ENCODE peak calls at places on chromosomes 7 and 10, in six cellular contexts. One of them, this sample, is unnamed.

GRCh38 chr7:99440195-99440594 is 1.5 kb downstream of the CPSF4 start:
- DNase-seq in activated CD4-positive, alpha-beta memory T cell treated with anti-CD3 and anti-CD28 coated beads for 36 hours: no peak
- DNase-seq in smooth muscle cell of the brain vasculature: no peak
- DNase-seq in KBM-7: no peak
- DNase-seq in effector memory CD8-positive, alpha-beta T cell: no peak
- DNase-seq in stimulated activated CD4-positive, alpha-beta T cell treated with anti-CD3 and anti-CD28 coated beads, Interleukin-12 subunit alpha, Interleukin-12 subunit beta, amount 100 ng/mL, for 48 hours: no peak
- DNase-seq in this sample: no peak

GRCh38 chr7:133854739-133855138 is 272.4 kb upstream of the LRGUK start:
- DNase-seq in activated CD4-positive, alpha-beta memory T cell treated with anti-CD3 and anti-CD28 coated beads for 36 hours: no peak
- DNase-seq in smooth muscle cell of the brain vasculature: no peak
- DNase-seq in KBM-7: peak
- DNase-seq in effector memory CD8-positive, alpha-beta T cell: no peak
- DNase-seq in stimulated activated CD4-positive, alpha-beta T cell treated with anti-CD3 and anti-CD28 coated beads, Interleukin-12 subunit alpha, Interleukin-12 subunit beta, amount 100 ng/mL, for 48 hours: no peak
- DNase-seq in this sample: no peak

GRCh38 chr7:148729984-148730733 is 31.5 kb downstream of the CUL1 start:
- DNase-seq in activated CD4-positive, alpha-beta memory T cell treated with anti-CD3 and anti-CD28 coated beads for 36 hours: no peak
- DNase-seq in smooth muscle cell of the brain vasculature: no peak
- DNase-seq in KBM-7: no peak
- DNase-seq in effector memory CD8-positive, alpha-beta T cell: no peak
- DNase-seq in stimulated activated CD4-positive, alpha-beta T cell treated with anti-CD3 and anti-CD28 coated beads, Interleukin-12 subunit alpha, Interleukin-12 subunit beta, amount 100 ng/mL, for 48 hours: no peak
- DNase-seq in this sample: no peak

GRCh38 chr10:128268015-128268722 is 141.9 kb upstream of the MKI67 start:
- DNase-seq in activated CD4-positive, alpha-beta memory T cell treated with anti-CD3 and anti-CD28 coated beads for 36 hours: peak
- DNase-seq in smooth muscle cell of the brain vasculature: no peak
- DNase-seq in KBM-7: peak
- DNase-seq in effector memory CD8-positive, alpha-beta T cell: no peak
- DNase-seq in stimulated activated CD4-positive, alpha-beta T cell treated with anti-CD3 and anti-CD28 coated beads, Interleukin-12 subunit alpha, Interleukin-12 subunit beta, amount 100 ng/mL, for 48 hours: no peak
- DNase-seq in this sample: no peak

GRCh38 chr7:104960741-104961479 is 53.1 kb upstream of the KMT2E start:
- DNase-seq in activated CD4-positive, alpha-beta memory T cell treated with anti-CD3 and anti-CD28 coated beads for 36 hours: no peak
- DNase-seq in smooth muscle cell of the brain vasculature: no peak
- DNase-seq in KBM-7: peak
- DNase-seq in effector memory CD8-positive, alpha-beta T cell: no peak
- DNase-seq in stimulated activated CD4-positive, alpha-beta T cell treated with anti-CD3 and anti-CD28 coated beads, Interleukin-12 subunit alpha, Interleukin-12 subunit beta, amount 100 ng/mL, for 48 hours: no peak
- DNase-seq in this sample: peak

GRCh38 chr7:131546126-131546525 is 10.3 kb downstream of the PODXL start:
- DNase-seq in activated CD4-positive, alpha-beta memory T cell treated with anti-CD3 and anti-CD28 coated beads for 36 hours: no peak
- DNase-seq in smooth muscle cell of the brain vasculature: no peak
- DNase-seq in KBM-7: peak
- DNase-seq in effector memory CD8-positive, alpha-beta T cell: no peak
- DNase-seq in stimulated activated CD4-positive, alpha-beta T cell treated with anti-CD3 and anti-CD28 coated beads, Interleukin-12 subunit alpha, Interleukin-12 subunit beta, amount 100 ng/mL, for 48 hours: no peak
- DNase-seq in this sample: no peak

GRCh38 chr7:142384508-142384922 is 126.7 kb upstream of the PRSS58 start:
- DNase-seq in activated CD4-positive, alpha-beta memory T cell treated with anti-CD3 and anti-CD28 coated beads for 36 hours: peak
- DNase-seq in smooth muscle cell of the brain vasculature: no peak
- DNase-seq in KBM-7: peak
- DNase-seq in effector memory CD8-positive, alpha-beta T cell: no peak
- DNase-seq in stimulated activated CD4-positive, alpha-beta T cell treated with anti-CD3 and anti-CD28 coated beads, Interleukin-12 subunit alpha, Interleukin-12 subunit beta, amount 100 ng/mL, for 48 hours: peak
- DNase-seq in this sample: no peak

GRCh38 chr10:23556727-23557440 is 118.0 kb downstream of the OTUD1 start:
- DNase-seq in activated CD4-positive, alpha-beta memory T cell treated with anti-CD3 and anti-CD28 coated beads for 36 hours: no peak
- DNase-seq in smooth muscle cell of the brain vasculature: no peak
- DNase-seq in KBM-7: no peak
- DNase-seq in effector memory CD8-positive, alpha-beta T cell: no peak
- DNase-seq in stimulated activated CD4-positive, alpha-beta T cell treated with anti-CD3 and anti-CD28 coated beads, Interleukin-12 subunit alpha, Interleukin-12 subunit beta, amount 100 ng/mL, for 48 hours: no peak
- DNase-seq in this sample: no peak

GRCh38 chr7:76358478-76359110 is at the start of gene YWHAG:
- DNase-seq in activated CD4-positive, alpha-beta memory T cell treated with anti-CD3 and anti-CD28 coated beads for 36 hours: peak
- DNase-seq in smooth muscle cell of the brain vasculature: no peak
- DNase-seq in KBM-7: peak
- DNase-seq in effector memory CD8-positive, alpha-beta T cell: peak
- DNase-seq in stimulated activated CD4-positive, alpha-beta T cell treated with anti-CD3 and anti-CD28 coated beads, Interleukin-12 subunit alpha, Interleukin-12 subunit beta, amount 100 ng/mL, for 48 hours: peak
- DNase-seq in this sample: peak

GRCh38 chr10:12631216-12631615 is 281.9 kb downstream of the CAMK1D start:
- DNase-seq in activated CD4-positive, alpha-beta memory T cell treated with anti-CD3 and anti-CD28 coated beads for 36 hours: no peak
- DNase-seq in smooth muscle cell of the brain vasculature: no peak
- DNase-seq in KBM-7: peak
- DNase-seq in effector memory CD8-positive, alpha-beta T cell: no peak
- DNase-seq in stimulated activated CD4-positive, alpha-beta T cell treated with anti-CD3 and anti-CD28 coated beads, Interleukin-12 subunit alpha, Interleukin-12 subunit beta, amount 100 ng/mL, for 48 hours: no peak
- DNase-seq in this sample: no peak

GRCh38 chr10:77845455-77845850 is 81.1 kb downstream of the DLG5 start:
- DNase-seq in activated CD4-positive, alpha-beta memory T cell treated with anti-CD3 and anti-CD28 coated beads for 36 hours: no peak
- DNase-seq in smooth muscle cell of the brain vasculature: no peak
- DNase-seq in KBM-7: no peak
- DNase-seq in effector memory CD8-positive, alpha-beta T cell: no peak
- DNase-seq in stimulated activated CD4-positive, alpha-beta T cell treated with anti-CD3 and anti-CD28 coated beads, Interleukin-12 subunit alpha, Interleukin-12 subunit beta, amount 100 ng/mL, for 48 hours: no peak
- DNase-seq in this sample: no peak

GRCh38 chr10:129089341-129089740 is 377.7 kb upstream of the MGMT start:
- DNase-seq in activated CD4-positive, alpha-beta memory T cell treated with anti-CD3 and anti-CD28 coated beads for 36 hours: no peak
- DNase-seq in smooth muscle cell of the brain vasculature: no peak
- DNase-seq in KBM-7: no peak
- DNase-seq in effector memory CD8-positive, alpha-beta T cell: no peak
- DNase-seq in stimulated activated CD4-positive, alpha-beta T cell treated with anti-CD3 and anti-CD28 coated beads, Interleukin-12 subunit alpha, Interleukin-12 subunit beta, amount 100 ng/mL, for 48 hours: no peak
- DNase-seq in this sample: no peak

GRCh38 chr7:74312418-74313021 is 23.3 kb downstream of the CLIP2 start:
- DNase-seq in activated CD4-positive, alpha-beta memory T cell treated with anti-CD3 and anti-CD28 coated beads for 36 hours: peak
- DNase-seq in smooth muscle cell of the brain vasculature: no peak
- DNase-seq in KBM-7: no peak
- DNase-seq in effector memory CD8-positive, alpha-beta T cell: no peak
- DNase-seq in stimulated activated CD4-positive, alpha-beta T cell treated with anti-CD3 and anti-CD28 coated beads, Interleukin-12 subunit alpha, Interleukin-12 subunit beta, amount 100 ng/mL, for 48 hours: no peak
- DNase-seq in this sample: no peak

GRCh38 chr10:48215148-48215982 is 59.1 kb downstream of the FRMPD2 start:
- DNase-seq in activated CD4-positive, alpha-beta memory T cell treated with anti-CD3 and anti-CD28 coated beads for 36 hours: peak
- DNase-seq in smooth muscle cell of the brain vasculature: peak
- DNase-seq in KBM-7: peak
- DNase-seq in effector memory CD8-positive, alpha-beta T cell: no peak
- DNase-seq in stimulated activated CD4-positive, alpha-beta T cell treated with anti-CD3 and anti-CD28 coated beads, Interleukin-12 subunit alpha, Interleukin-12 subunit beta, amount 100 ng/mL, for 48 hours: peak
- DNase-seq in this sample: no peak

GRCh38 chr7:132469681-132470080 is 106.6 kb downstream of the PLXNA4 start:
- DNase-seq in activated CD4-positive, alpha-beta memory T cell treated with anti-CD3 and anti-CD28 coated beads for 36 hours: no peak
- DNase-seq in smooth muscle cell of the brain vasculature: no peak
- DNase-seq in KBM-7: no peak
- DNase-seq in effector memory CD8-positive, alpha-beta T cell: no peak
- DNase-seq in stimulated activated CD4-positive, alpha-beta T cell treated with anti-CD3 and anti-CD28 coated beads, Interleukin-12 subunit alpha, Interleukin-12 subunit beta, amount 100 ng/mL, for 48 hours: no peak
- DNase-seq in this sample: no peak

GRCh38 chr7:93884541-93884940 is 6.0 kb downstream of the TFPI2 start:
- DNase-seq in activated CD4-positive, alpha-beta memory T cell treated with anti-CD3 and anti-CD28 coated beads for 36 hours: no peak
- DNase-seq in smooth muscle cell of the brain vasculature: no peak
- DNase-seq in KBM-7: no peak
- DNase-seq in effector memory CD8-positive, alpha-beta T cell: no peak
- DNase-seq in stimulated activated CD4-positive, alpha-beta T cell treated with anti-CD3 and anti-CD28 coated beads, Interleukin-12 subunit alpha, Interleukin-12 subunit beta, amount 100 ng/mL, for 48 hours: no peak
- DNase-seq in this sample: no peak

GRCh38 chr10:69807122-69807521 is 5.4 kb downstream of the COL13A1 start:
- DNase-seq in activated CD4-positive, alpha-beta memory T cell treated with anti-CD3 and anti-CD28 coated beads for 36 hours: no peak
- DNase-seq in smooth muscle cell of the brain vasculature: no peak
- DNase-seq in KBM-7: no peak
- DNase-seq in effector memory CD8-positive, alpha-beta T cell: no peak
- DNase-seq in stimulated activated CD4-positive, alpha-beta T cell treated with anti-CD3 and anti-CD28 coated beads, Interleukin-12 subunit alpha, Interleukin-12 subunit beta, amount 100 ng/mL, for 48 hours: no peak
- DNase-seq in this sample: no peak

GRCh38 chr7:82886324-82886723 is 276.4 kb downstream of the PCLO start:
- DNase-seq in activated CD4-positive, alpha-beta memory T cell treated with anti-CD3 and anti-CD28 coated beads for 36 hours: no peak
- DNase-seq in smooth muscle cell of the brain vasculature: no peak
- DNase-seq in KBM-7: no peak
- DNase-seq in effector memory CD8-positive, alpha-beta T cell: no peak
- DNase-seq in stimulated activated CD4-positive, alpha-beta T cell treated with anti-CD3 and anti-CD28 coated beads, Interleukin-12 subunit alpha, Interleukin-12 subunit beta, amount 100 ng/mL, for 48 hours: no peak
- DNase-seq in this sample: no peak

GRCh38 chr10:74153123-74153522 is 2.1 kb downstream of the ADK start:
- DNase-seq in activated CD4-positive, alpha-beta memory T cell treated with anti-CD3 and anti-CD28 coated beads for 36 hours: no peak
- DNase-seq in smooth muscle cell of the brain vasculature: no peak
- DNase-seq in KBM-7: no peak
- DNase-seq in effector memory CD8-positive, alpha-beta T cell: no peak
- DNase-seq in stimulated activated CD4-positive, alpha-beta T cell treated with anti-CD3 and anti-CD28 coated beads, Interleukin-12 subunit alpha, Interleukin-12 subunit beta, amount 100 ng/mL, for 48 hours: no peak
- DNase-seq in this sample: no peak